ENCODE peak calls at places on chromosome 1, in nine cellular contexts. H is colonic mucosa; L is PC-3; W is psoas muscle; Z is CD8-positive, alpha-beta memory T cell; R is uterus; I is adipocyte; B is keratinocyte; P is SJSA1. G is an unnamed sample. For H3K9me3, the result is how much of the 10 kb centered on the place peaks cover.

GRCh38 chr1:24555591-24556413 is at the start of gene NCMAP:
- DNase-seq in R (no peak), L (peak), H (peak), W (no peak), P (no peak), I (peak), B (no peak), Z (peak), G (no peak)

GRCh38 chr1:241608379-241609033 is 31.7 kb downstream of the CHML start:
- DNase-seq in W (no peak), R (no peak), P (no peak), Z (no peak), H (no peak), I (peak), L (peak), B (peak), G (peak)

GRCh38 chr1:24206516-24207394 is 19.7 kb upstream of the IFNLR1 start:
- DNase-seq in B (no peak), P (no peak), R (no peak), W (no peak), Z (no peak), I (no peak), H (peak), L (peak), G (no peak)

GRCh38 chr1:170596701-170597100 is 64.7 kb downstream of the GORAB start:
- DNase-seq in P (no peak), B (no peak), I (no peak), R (no peak), W (no peak), L (peak), H (no peak), Z (no peak), G (no peak)

GRCh38 chr1:22689505-22689904 is 21.1 kb upstream of the EPHB2 start:
- DNase-seq in R (peak), B (no peak), H (no peak), I (peak), Z (no peak), P (peak), W (no peak), L (peak), G (peak)

GRCh38 chr1:101112051-101112770 is 86.6 kb upstream of the DPH5 start:
- DNase-seq in Z (peak), H (no peak), B (no peak), L (no peak), I (no peak), R (peak), P (no peak), W (peak), G (no peak)

GRCh38 chr1:16174886-16175598 is 19.2 kb upstream of the EPHA2 start:
- DNase-seq in L (no peak), P (no peak), Z (no peak), B (no peak), H (no peak), R (no peak), W (no peak), I (peak), G (no peak)

GRCh38 chr1:30870656-30871055 is 37.9 kb downstream of the SDC3 start:
- DNase-seq in B (no peak), R (no peak), H (no peak), Z (no peak), W (no peak), P (no peak), L (no peak), I (no peak), G (no peak)

GRCh38 chr1:18324246-18324645 is 156.5 kb upstream of the KLHDC7A start:
- DNase-seq in W (no peak), L (no peak), R (no peak), B (no peak), Z (no peak), H (no peak), P (no peak), I (no peak), G (no peak)

GRCh38 chr1:201970334-201971159 is 11.9 kb upstream of the RNPEP start:
- DNase-seq in P (no peak), B (no peak), Z (no peak), R (no peak), I (peak), W (no peak), H (no peak), L (no peak), G (peak)

GRCh38 chr1:154418062-154418897 is 13.1 kb downstream of the IL6R start:
- DNase-seq in H (peak), P (no peak), L (peak), B (peak), I (no peak), Z (no peak), R (peak), W (peak), G (no peak)

GRCh38 chr1:201028473-201028889 is 5.0 kb upstream of the KIF21B start:
- DNase-seq in R (peak), P (no peak), Z (no peak), L (no peak), W (no peak), B (no peak), I (no peak), H (peak), G (no peak)

GRCh38 chr1:45009296-45009865 is 1.7 kb downstream of the HECTD3 start:
- DNase-seq in B (no peak), W (no peak), H (no peak), Z (no peak), P (no peak), L (no peak), I (no peak), R (no peak), G (no peak)

GRCh38 chr1:238141295-238141694 is 250.6 kb upstream of the ZP4 start:
- DNase-seq in R (no peak), Z (no peak), W (no peak), I (no peak), P (no peak), B (no peak), L (no peak), H (no peak), G (no peak)

GRCh38 chr1:232168513-232168912 is 461.4 kb downstream of the SIPA1L2 start:
- DNase-seq in H (no peak), B (no peak), R (no peak), Z (no peak), P (no peak), I (no peak), L (no peak), W (no peak), G (no peak)

GRCh38 chr1:200479816-200480215 is 70.0 kb upstream of the ZNF281 start:
- DNase-seq in W (no peak), P (no peak), Z (no peak), L (no peak), I (no peak), B (no peak), H (no peak), R (no peak), G (no peak)

GRCh38 chr1:84539972-84540371 is 33.6 kb upstream of the GNG5 start:
- DNase-seq in Z (no peak), H (no peak), W (no peak), B (no peak), L (peak), P (no peak), R (no peak), I (no peak), G (peak)

GRCh38 chr1:160260436-160261382 is 1.6 kb downstream of the DCAF8 start:
- DNase-seq in P (peak), B (no peak), I (peak), Z (no peak), H (no peak), L (peak), R (peak), W (no peak), G (peak)

GRCh38 chr1:13597166-13597565 is 13.5 kb downstream of the PDPN start:
- DNase-seq in R (no peak), I (no peak), P (peak), L (peak), Z (no peak), W (no peak), H (no peak), B (no peak), G (peak)

GRCh38 chr1:55235722-55236121 is 20.6 kb upstream of the USP24 start:
- DNase-seq in Z (no peak), I (peak), B (no peak), W (no peak), R (no peak), H (no peak), P (peak), L (peak), G (peak)

GRCh38 chr1:213987876-213988638 is at the start of gene PROX1:
- DNase-seq in Z (no peak), W (peak), P (peak), R (peak), L (peak), I (peak), B (no peak), H (peak), G (peak)

GRCh38 chr1:196651637-196652215 is at the start of gene CFH:
- DNase-seq in I (peak), P (no peak), H (no peak), Z (no peak), L (peak), R (no peak), W (no peak), B (no peak), G (peak)

GRCh38 chr1:9822897-9823692 is 670 bp downstream of the CLSTN1 start:
- DNase-seq in W (peak), B (no peak), Z (peak), H (peak), L (peak), I (peak), P (no peak), R (peak), G (peak)

GRCh38 chr1:162943627-162944026 is 82.7 kb upstream of the CCDC190 start:
- DNase-seq in I (peak), W (no peak), Z (no peak), L (no peak), P (no peak), H (no peak), R (no peak), B (no peak), G (no peak)

GRCh38 chr1:227767401-227768396 is 32.5 kb downstream of the SNAP47 start:
- DNase-seq in L (no peak), H (peak), R (no peak), P (no peak), I (no peak), B (no peak), W (no peak), Z (no peak), G (no peak)

GRCh38 chr1:63686696-63687095 is 87.1 kb upstream of the ROR1 start:
- DNase-seq in P (no peak), Z (no peak), L (no peak), W (no peak), I (no peak), B (no peak), H (no peak), R (no peak), G (no peak)

GRCh38 chr1:41629136-41629535 is 144.7 kb upstream of the EDN2 start:
- DNase-seq in L (no peak), P (no peak), Z (no peak), R (no peak), W (no peak), B (no peak), H (no peak), I (no peak), G (no peak)

GRCh38 chr1:41629571-41629970 is 145.1 kb upstream of the EDN2 start:
- DNase-seq in W (no peak), H (no peak), L (no peak), I (peak), Z (no peak), P (peak), R (no peak), B (no peak), G (peak)

GRCh38 chr1:41626146-41626545 is 141.7 kb upstream of the EDN2 start:
- DNase-seq in I (no peak), P (peak), L (peak), H (no peak), R (no peak), W (no peak), B (peak), Z (no peak), G (no peak)

GRCh38 chr1:41626616-41627375 is 142.3 kb upstream of the EDN2 start:
- DNase-seq in I (peak), L (peak), Z (no peak), H (no peak), B (peak), R (no peak), P (peak), W (no peak), G (no peak)

DNA sequence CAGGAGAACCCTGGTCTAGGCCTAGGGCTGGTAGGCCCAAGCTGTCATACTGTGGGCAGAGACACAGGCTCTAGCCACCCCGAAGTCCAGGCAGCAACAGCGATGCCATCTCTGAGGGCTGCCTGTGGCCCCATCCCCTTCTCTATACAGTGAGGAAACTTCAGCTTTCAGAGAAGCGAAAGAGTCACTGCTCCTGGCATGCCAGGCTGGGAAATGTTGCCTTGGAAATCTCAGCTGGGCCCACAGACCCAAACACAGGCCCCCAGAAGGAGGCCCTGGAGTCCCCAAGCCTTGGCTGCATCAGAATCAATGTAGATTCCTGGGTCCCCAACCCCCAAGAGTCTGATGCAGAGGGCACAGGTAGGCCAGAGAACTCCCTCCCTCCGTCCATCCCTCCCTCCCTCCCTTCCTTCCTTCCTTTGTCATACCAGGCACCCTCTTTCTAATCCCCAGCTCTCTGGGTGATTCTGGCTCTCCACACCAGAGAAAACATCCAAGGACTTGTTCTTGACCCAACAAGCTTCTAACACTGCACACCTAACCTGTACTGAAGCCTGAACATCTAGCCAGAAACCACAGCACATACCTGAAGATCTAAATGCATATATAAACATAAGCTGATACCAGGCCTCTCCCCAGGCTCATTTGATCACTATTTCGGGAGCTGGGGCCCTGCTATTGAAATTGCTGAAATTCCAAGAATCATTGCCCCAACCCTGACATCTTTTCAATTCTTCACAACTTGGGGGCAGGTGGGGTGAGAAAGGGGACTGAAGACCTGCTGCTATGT is 143.2 kb upstream of the EDN2 start:
- DNase-seq in R (no peak), Z (no peak), P (no peak), B (no peak), L (no peak), H (no peak), W (no peak), I (no peak), G (no peak)
- H3K9me3 ChIP-seq in R (under half), Z (under half), P (under half), B (under half), L (under half), H (under half), W (under half), I (under half), G (under half)

GRCh38 chr1:4395676-4396075 is 258.7 kb upstream of the AJAP1 start:
- DNase-seq in P (no peak), Z (no peak), I (no peak), B (no peak), L (no peak), W (no peak), H (no peak), R (no peak), G (no peak)
- H3K9me3 ChIP-seq in P (under half), Z (under half), I (under half), B (under half), L (under half), W (under half), H (under half), R (under half), G (under half)

DNA sequence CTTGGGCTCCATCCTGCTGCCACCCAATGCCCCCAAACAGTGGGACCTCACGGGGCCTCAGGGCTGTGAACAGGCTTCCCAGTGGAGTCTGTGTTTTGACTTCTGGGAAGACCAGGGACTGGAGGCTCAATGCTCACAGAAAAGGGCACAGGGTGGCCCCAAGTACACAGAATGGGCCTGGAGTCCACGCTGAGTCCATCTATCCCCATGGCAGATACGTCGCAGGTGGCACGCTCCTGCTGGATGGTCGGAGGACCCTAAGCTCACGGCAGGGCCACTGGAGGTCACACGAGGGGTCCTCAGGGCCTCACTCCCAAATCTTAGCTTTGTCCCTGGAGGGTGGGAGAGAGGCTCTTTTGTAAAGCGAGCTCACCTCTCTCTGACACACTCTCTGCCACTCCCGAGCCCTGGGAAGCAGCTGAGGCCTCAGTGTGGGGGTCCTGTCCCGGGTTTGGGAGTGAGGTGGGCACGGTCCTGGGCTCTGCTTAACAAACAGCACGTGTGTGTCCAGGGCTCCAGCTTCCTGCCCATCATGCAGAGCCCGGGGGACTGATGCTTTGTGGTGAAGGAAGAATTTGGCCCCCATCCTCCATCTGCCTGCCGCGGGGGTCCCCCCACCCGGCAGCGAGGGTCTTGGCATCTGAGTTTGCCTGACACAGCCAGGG is 27.2 kb upstream of the TTC34 start:
- DNase-seq in I (no peak), W (no peak), R (no peak), H (no peak), Z (no peak), L (no peak), P (no peak), B (no peak), G (no peak)
- H3K9me3 ChIP-seq in I (under half), W (under half), R (under half), H (under half), Z (under half), L (under half), P (under half), B (under half), G (under half)

GRCh38 chr1:233182587-233182986 is 112.9 kb downstream of the PCNX2 start:
- DNase-seq in P (no peak), B (no peak), L (no peak), H (no peak), Z (no peak), W (no peak), R (no peak), I (no peak), G (no peak)

GRCh38 chr1:233188061-233188460 is 107.5 kb downstream of the PCNX2 start:
- DNase-seq in L (no peak), W (no peak), R (no peak), H (no peak), Z (no peak), P (no peak), I (no peak), B (no peak), G (no peak)

GRCh38 chr1:233180626-233181364 is 114.7 kb downstream of the PCNX2 start:
- DNase-seq in W (no peak), H (no peak), R (no peak), Z (no peak), B (no peak), P (no peak), I (no peak), L (no peak), G (no peak)

GRCh38 chr1:233183226-233184020 is 112.1 kb downstream of the PCNX2 start:
- DNase-seq in Z (no peak), L (peak), R (no peak), H (no peak), W (no peak), I (no peak), B (no peak), P (no peak), G (peak)
- H3K9me3 ChIP-seq in Z (under half), L (under half), R (under half), H (under half), W (under half), I (under half), B (under half), P (under half), G (under half)

G was measured in mesenchymal stem cell.